ENCODE peak calls at places on chromosomes 7 and 10, in ten cellular contexts. L is stimulated activated CD4-positive, alpha-beta T cell treated with anti-CD3 and anti-CD28 coated beads, TNF-alpha, amount 100 ng/mL, for 24 hours; W is COR-L47; E is stimulated activated CD8-positive, alpha-beta memory T cell treated with anti-CD3 and anti-CD28 coated beads, Interleukin-4, amount 100 ng/mL, for 24 hours; C is Daoy; N is iPS-NIHi11; B is effector memory CD8-positive, alpha-beta T cell; R is NCI-H510A treated with DMSO at 0.1 percent for 48 hours; Z is AML-193; S is LoVo. Y is an unnamed sample.

GRCh38 chr7:42661312-42661711 is 250.6 kb downstream of the C7orf25 start:
- DNase-seq in S (peak; percentile 36), N (no peak), Z (no peak), R (no peak), E (no peak), B (no peak), L (no peak), C (peak; percentile 91), W (no peak), Y (no peak)

GRCh38 chr10:70912556-70912955 is 24.2 kb upstream of the PCBD1 start:
- DNase-seq in L (no peak), N (no peak), S (no peak), R (no peak), C (no peak), Z (no peak), W (no peak), E (no peak), B (no peak), Y (no peak)

GRCh38 chr10:94524146-94524545 is 21.4 kb upstream of the HELLS start:
- DNase-seq in S (no peak), W (no peak), B (no peak), N (peak; percentile 25), E (no peak), C (peak; percentile 6), L (no peak), Z (no peak), R (no peak), Y (no peak)

GRCh38 chr10:8639601-8640000 is 585.1 kb downstream of the GATA3 start:
- DNase-seq in L (no peak), C (no peak), S (no peak), Z (no peak), B (no peak), E (no peak), R (no peak), N (no peak), W (no peak), Y (no peak)

GRCh38 chr10:131200856-131201470 is 110.6 kb downstream of the TCERG1L start:
- DNase-seq in R (no peak), L (no peak), N (no peak), Z (no peak), B (no peak), S (no peak), E (no peak), C (no peak), W (no peak), Y (no peak)

GRCh38 chr10:22649390-22649841 is 65.0 kb downstream of the PIP4K2A start:
- DNase-seq in Z (no peak), C (no peak), W (no peak), N (no peak), E (no peak), S (no peak), R (no peak), B (no peak), L (no peak), Y (no peak)

GRCh38 chr10:58621379-58622077 is 108.9 kb downstream of the BICC1 start:
- DNase-seq in C (no peak), N (no peak), S (no peak), W (no peak), L (no peak), B (no peak), E (no peak), Z (no peak), R (no peak), Y (no peak)

GRCh38 chr7:140390466-140391190 is 7.7 kb downstream of the SLC37A3 start:
- DNase-seq in N (no peak), L (no peak), R (no peak), B (no peak), W (no peak), S (no peak), C (peak; percentile 20), E (no peak), Z (peak; percentile 62), Y (no peak)

GRCh38 chr7:115707684-115708341 is 322.8 kb downstream of the TFEC start:
- DNase-seq in C (no peak), Z (no peak), B (no peak), L (no peak), W (peak; percentile 96), S (no peak), R (peak; percentile 57), E (no peak), N (no peak), Y (no peak)

GRCh38 chr10:75857896-75858295 is 426.5 kb downstream of the LRMDA start:
- DNase-seq in N (no peak), B (no peak), E (no peak), C (no peak), R (no peak), L (no peak), S (no peak), W (no peak), Z (no peak), Y (no peak)